ENCODE peak calls at places on chromosome 17, in nine cellular contexts. L is IMR-90; F is RWPE1; B is naive thymus-derived CD4-positive, alpha-beta T cell; Y is RKO; H is NCI-H2029; D is KBM-7; X is NCI-H1105 treated with DMSO at 0.1 percent for 48 hours; Z is vagina. S is an unnamed sample.

GRCh38 chr17:11545696-11546095 is 52.6 kb upstream of the DNAH9 start:
- DNase-seq in F (no peak), Y (no peak), X (no peak), D (no peak), H (no peak), L (no peak), B (no peak), Z (no peak), S (no peak)

GRCh38 chr17:9647014-9647413 is 1.7 kb downstream of the USP43 start:
- DNase-seq in D (peak; percentile 24), X (peak; percentile 48), Z (no peak), B (no peak), L (no peak), Y (no peak), F (peak; percentile 57), H (no peak), S (no peak)

GRCh38 chr17:18094409-18094807 is 6.7 kb downstream of the DRG2 start:
- DNase-seq in Z (no peak), Y (no peak), H (no peak), F (no peak), B (no peak), X (no peak), L (no peak), D (no peak), S (no peak)

GRCh38 chr17:66941249-66941648 is 23.3 kb upstream of the CACNG4 start:
- DNase-seq in B (no peak), X (no peak), Y (no peak), H (no peak), L (no peak), D (no peak), F (no peak), Z (no peak), S (no peak)

GRCh38 chr17:5011928-5012327 is 14.2 kb downstream of the KIF1C start:
- DNase-seq in Y (peak; percentile 65), B (no peak), X (no peak), H (no peak), L (peak; percentile 72), Z (no peak), F (no peak), D (no peak), S (peak; percentile 61)

GRCh38 chr17:77356109-77356689 is 215.4 kb downstream of the SEC14L1 start:
- DNase-seq in H (no peak), X (peak; percentile 55), F (peak; percentile 41), Z (peak; percentile 87), Y (no peak), D (peak; percentile 20), B (peak; percentile 24), L (no peak), S (no peak)

GRCh38 chr17:33778505-33779398 is 476.3 kb upstream of the CCL2 start:
- DNase-seq in F (peak; percentile 64), Y (peak; percentile 68), B (peak; percentile 24), H (peak; percentile 7), L (peak; percentile 69), X (peak; percentile 63), D (peak; percentile 80), Z (no peak), S (peak; percentile 24)

GRCh38 chr17:65588194-65588808 is 26.9 kb upstream of the AXIN2 start:
- DNase-seq in F (no peak), H (peak; percentile 76), Z (no peak), L (no peak), Y (no peak), D (no peak), X (peak; percentile 49), B (no peak), S (no peak)

GRCh38 chr17:66746736-66747135 is 88.2 kb upstream of the CACNG5 start:
- DNase-seq in H (no peak), Z (no peak), X (no peak), Y (no peak), B (no peak), F (no peak), D (no peak), L (no peak), S (no peak)

GRCh38 chr17:29210879-29211278 is 30.7 kb upstream of the MYO18A start:
- DNase-seq in B (no peak), X (no peak), Z (no peak), L (peak; percentile 73), H (no peak), F (no peak), Y (no peak), D (no peak), S (no peak)

GRCh38 chr17:77493238-77493812 is 352.6 kb downstream of the SEC14L1 start:
- DNase-seq in H (no peak), Z (no peak), B (no peak), L (no peak), D (no peak), X (no peak), Y (no peak), F (no peak), S (no peak)

GRCh38 chr17:1649844-1650409 is at the start of gene RILP:
- DNase-seq in F (peak; percentile 64), B (no peak), D (peak; percentile 66), Y (peak; percentile 72), L (no peak), X (peak; percentile 28), H (peak; percentile 27), Z (peak; percentile 95), S (no peak)

GRCh38 chr17:45382226-45382625 is 50.4 kb downstream of the ARHGAP27 start:
- DNase-seq in D (no peak), Y (no peak), B (no peak), X (no peak), H (no peak), F (peak; percentile 34), Z (no peak), L (peak; percentile 37), S (no peak)

GRCh38 chr17:62741290-62741689 is 66.8 kb downstream of the MARCHF10 start:
- DNase-seq in Z (no peak), X (no peak), H (no peak), D (no peak), F (no peak), L (no peak), B (no peak), Y (no peak), S (no peak)

GRCh38 chr17:278055-279028 is 74.3 kb downstream of the RPH3AL start:
- DNase-seq in Y (no peak), Z (no peak), L (no peak), H (no peak), D (no peak), F (no peak), X (no peak), B (peak; percentile 9), S (no peak)

GRCh38 chr17:44024271-44024663 is 9.5 kb upstream of the TMEM101 start:
- DNase-seq in B (no peak), L (no peak), D (no peak), Y (no peak), X (peak; percentile 96), H (peak; percentile 93), Z (no peak), F (no peak), S (no peak)

GRCh38 chr17:72792771-72793170 is 299.7 kb downstream of the SLC39A11 start:
- DNase-seq in Z (no peak), B (no peak), Y (no peak), H (no peak), X (no peak), D (no peak), L (no peak), F (no peak), S (no peak)

GRCh38 chr17:65785109-65785508 is 223.7 kb upstream of the AXIN2 start:
- DNase-seq in B (no peak), L (peak; percentile 97), X (no peak), H (no peak), D (peak; percentile 28), Z (no peak), F (peak; percentile 15), Y (peak; percentile 72), S (no peak)

GRCh38 chr17:77959926-77960521 is 1.5 kb downstream of the TNRC6C start:
- DNase-seq in D (peak; percentile 10), B (no peak), F (peak; percentile 13), Z (no peak), X (peak; percentile 60), L (peak; percentile 60), Y (no peak), H (no peak), S (no peak)

GRCh38 chr17:54956802-54957201 is 11.7 kb downstream of the COX11 start:
- DNase-seq in H (no peak), F (no peak), X (peak; percentile 6), Z (no peak), D (no peak), L (no peak), B (no peak), Y (no peak), S (no peak)

GRCh38 chr17:42072323-42073187 is 22.2 kb upstream of the C17orf113 start:
- DNase-seq in B (no peak), L (no peak), X (no peak), D (peak; percentile 76), H (no peak), Z (no peak), Y (no peak), F (no peak), S (no peak)

GRCh38 chr17:52383493-52384100 is 225.1 kb upstream of the CA10 start:
- DNase-seq in F (peak; percentile 24), B (no peak), Z (no peak), L (peak; percentile 0), Y (peak; percentile 83), D (peak; percentile 48), H (peak; percentile 86), X (peak; percentile 20), S (peak; percentile 15)

S was measured in GM12891.